ENCODE peak calls at places on chromosome 3, in eight cellular contexts. Y is IMR-90, P is uterus, Q is esophagus muscularis mucosa, E is ovary, A is Peyer's patch, T is tibial nerve, Z is prostate gland. S is an unnamed sample.

GRCh38 chr3:143443851-143444331 is 324.3 kb downstream of the CHST2 start:
- DNase-seq in Y (peak; percentile 98), P (peak; percentile 64), Q (no peak), E (no peak), A (peak; percentile 75), T (no peak), Z (no peak), S (peak; percentile 42)

GRCh38 chr3:171878441-171879225 is 35.5 kb downstream of the TMEM212 start:
- DNase-seq in Y (peak; percentile 71), P (no peak), Q (no peak), E (no peak), A (no peak), T (no peak), Z (no peak), S (no peak)

GRCh38 chr3:184171562-184171961 is 3.1 kb upstream of the AP2M1 start:
- DNase-seq in Y (peak; percentile 56), P (no peak), Q (no peak), E (no peak), A (no peak), T (no peak), Z (no peak), S (no peak)

GRCh38 chr3:149646181-149646766 is 11.6 kb downstream of the WWTR1 start:
- DNase-seq in Y (peak; percentile 80), P (no peak), Q (no peak), E (no peak), A (no peak), T (no peak), Z (no peak), S (no peak)

GRCh38 chr3:159458982-159459381 is 529.7 kb upstream of the IL12A start:
- DNase-seq in Y (no peak), P (no peak), Q (no peak), E (no peak), A (no peak), T (no peak), Z (no peak), S (no peak)

GRCh38 chr3:66803206-66803605 is 194.9 kb upstream of the KBTBD8 start:
- DNase-seq in Y (no peak), P (no peak), Q (no peak), E (no peak), A (no peak), T (no peak), Z (no peak), S (no peak)

GRCh38 chr3:124907957-124908356 is 20.8 kb upstream of the ITGB5 start:
- DNase-seq in Y (no peak), P (no peak), Q (no peak), E (no peak), A (no peak), T (no peak), Z (no peak), S (no peak)

GRCh38 chr3:55579499-55579898 is 92.4 kb upstream of the WNT5A start:
- DNase-seq in Y (peak; percentile 81), P (peak; percentile 59), Q (no peak), E (no peak), A (no peak), T (no peak), Z (no peak), S (no peak)

GRCh38 chr3:198030125-198030524 is 70.1 kb downstream of the LMLN start:
- DNase-seq in Y (no peak), P (no peak), Q (no peak), E (no peak), A (no peak), T (no peak), Z (no peak), S (no peak)

DNA sequence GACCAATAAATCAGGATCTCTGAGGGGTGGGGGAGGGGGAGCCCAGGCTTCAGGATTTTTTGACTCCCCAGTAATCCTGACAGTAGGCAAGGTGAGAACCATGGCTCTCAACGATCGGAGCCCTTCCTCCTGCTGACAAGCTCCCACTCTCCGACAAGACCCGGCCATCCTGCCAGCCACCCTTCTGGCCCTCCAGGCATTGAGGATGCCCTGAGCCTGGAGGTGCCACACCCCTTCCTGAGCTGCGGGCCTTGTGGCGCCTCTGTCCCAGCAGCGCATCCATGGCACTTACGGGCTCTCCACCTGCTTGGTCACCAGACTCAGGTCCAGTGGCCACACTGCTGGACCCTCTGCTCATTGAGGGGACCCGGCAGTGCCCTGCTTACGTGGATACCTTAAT is 46.0 kb downstream of the MGLL start:
- DNase-seq in Y (no peak), P (no peak), Q (no peak), E (no peak), A (no peak), T (no peak), Z (no peak), S (no peak)
- TF ChIP-seq CTCF in Y (no peak), P (no peak), Q (no peak), E (no peak), A (no peak), T (no peak), Z (no peak), S (no peak)

DNA sequence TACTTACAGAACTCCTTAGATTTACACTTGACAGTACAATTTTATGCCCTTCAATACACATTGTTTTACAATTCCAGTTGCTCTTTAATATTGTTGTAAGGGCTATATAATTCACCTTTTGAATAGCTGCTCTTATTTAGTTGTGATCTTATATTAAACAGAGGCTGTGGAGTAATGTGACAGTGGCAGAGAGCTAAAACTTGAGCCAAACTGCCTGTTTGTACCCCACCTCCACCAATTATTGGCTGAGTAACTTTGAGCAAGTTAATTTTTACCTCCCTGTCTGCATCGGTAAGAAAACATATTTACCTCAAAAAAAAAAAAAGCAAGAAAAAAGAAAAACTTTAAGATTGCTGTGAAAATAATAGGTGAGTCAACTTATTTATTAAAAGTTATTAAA is 1.6 kb downstream of the SEC62 start:
- DNase-seq in Y (no peak), P (no peak), Q (no peak), E (no peak), A (no peak), T (no peak), Z (no peak), S (no peak)
- H3K27ac ChIP-seq in Y (no peak overlapping the region), P (peak overlapping the region; percentile 100), Q (no peak overlapping the region), E (no peak overlapping the region), A (no peak overlapping the region), T (no peak overlapping the region), Z (peak overlapping the region; percentile 98), S (peak overlapping the region; percentile 100)

DNA sequence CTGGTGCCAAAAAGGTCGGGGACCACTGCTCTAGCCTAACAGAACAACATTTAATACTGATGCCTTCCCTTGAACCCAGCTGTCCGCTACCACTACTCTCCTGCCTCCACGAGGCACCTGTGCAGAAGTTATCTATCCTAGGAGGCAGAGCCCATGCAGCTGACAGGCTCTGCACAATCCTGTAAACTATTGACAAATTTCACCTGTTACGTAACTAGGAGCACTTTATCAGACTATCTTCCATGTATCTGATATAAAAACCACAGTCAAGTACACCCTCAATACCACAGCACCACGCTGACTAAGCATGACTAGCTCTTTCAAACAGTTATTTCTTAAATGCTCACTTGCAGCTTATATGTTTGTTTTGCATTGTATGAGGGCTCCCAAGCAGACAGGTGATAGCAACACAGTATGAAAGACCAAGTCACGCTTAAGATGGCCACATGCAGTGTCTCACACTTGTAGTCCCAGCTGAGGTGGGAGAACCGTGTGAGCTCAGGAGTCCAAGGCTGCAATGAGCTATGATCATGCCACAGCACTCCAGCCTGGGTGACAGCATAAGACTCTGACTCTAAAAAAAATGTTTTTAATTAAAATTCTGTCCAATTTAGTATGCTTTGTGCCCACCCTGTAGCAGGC is 4.5 kb upstream of the IL17RC start:
- DNase-seq in Y (peak; percentile 82), P (no peak), Q (no peak), E (no peak), A (no peak), T (no peak), Z (no peak), S (peak; percentile 61)
- TF ChIP-seq POLR2A in Y (no peak), P (no peak), Q (no peak), E (no peak), A (no peak), T (no peak), Z (no peak), S (no peak)

DNA sequence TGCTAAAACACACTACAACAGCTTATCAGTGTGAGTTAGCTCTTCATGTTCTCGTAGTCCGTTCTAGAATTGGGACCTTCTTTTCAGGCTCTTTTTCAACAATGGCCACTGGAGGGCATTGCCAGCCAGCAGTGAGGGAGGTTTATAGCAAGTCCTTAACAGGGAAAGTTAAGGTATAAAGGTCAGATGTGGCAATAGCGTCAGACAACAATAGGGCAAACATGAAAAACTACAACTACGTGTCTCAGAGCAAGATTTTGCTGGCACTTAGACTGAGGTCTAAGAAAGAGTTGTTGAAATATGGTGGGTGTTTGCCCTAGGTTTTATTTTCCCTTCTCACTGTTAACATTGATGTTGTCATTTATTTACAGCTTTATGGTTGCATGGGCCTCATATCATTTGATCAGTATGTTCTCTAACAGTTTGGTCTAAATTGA is 161.4 kb downstream of the GMNC start:
- DNase-seq in Y (peak; percentile 44), P (no peak), Q (no peak), E (peak; percentile 10), A (peak; percentile 64), T (no peak), Z (peak; percentile 50), S (peak; percentile 24)
- TF ChIP-seq CTCF in Y (peak; percentile 54), P (peak; percentile 39), Q (no peak), E (no peak), A (no peak), T (no peak), Z (peak; percentile 73), S (peak; percentile 49)

GRCh38 chr3:194271459-194272035 is 79.6 kb downstream of the CPN2 start:
- DNase-seq in Y (no peak), P (no peak), Q (no peak), E (no peak), A (no peak), T (no peak), Z (no peak), S (no peak)
- H3K27ac ChIP-seq in Y (no peak overlapping the region), P (peak overlapping the region; percentile 48), Q (peak overlapping the region; percentile 85), E (peak overlapping the region; percentile 79), A (peak overlapping the region; percentile 63), T (peak overlapping the region; percentile 62), Z (peak overlapping the region; percentile 90), S (peak overlapping the region; percentile 94)

GRCh38 chr3:52536369-52537164 is at the start of gene UQCC5:
- DNase-seq in Y (peak; percentile 98), P (peak; percentile 96), Q (peak; percentile 99), E (peak; percentile 97), A (peak; percentile 99), T (peak; percentile 95), Z (peak; percentile 98), S (peak; percentile 99)
- TF ChIP-seq POLR2A in Y (peak; percentile 98), P (peak; percentile 100), Q (peak; percentile 89), E (peak; percentile 98), A (peak; percentile 95), T (peak; percentile 99), Z (peak; percentile 99), S (peak; percentile 100)

GRCh38 chr3:72641684-72642083 is 206.6 kb downstream of the SHQ1 start:
- DNase-seq in Y (no peak), P (no peak), Q (no peak), E (no peak), A (no peak), T (no peak), Z (no peak), S (no peak)
- TF ChIP-seq CTCF in Y (no peak), P (no peak), Q (no peak), E (no peak), A (no peak), T (no peak), Z (no peak), S (no peak)